ENCODE peak calls at places on chromosomes 7 and 10, in nine cellular contexts. S is HCT116; G is osteoblast; H is psoas muscle; I is CD8-positive, alpha-beta T cell; A is fibroblast of lung; N is mammary epithelial cell; D is right lobe of liver; P is DND-41. Q is an unnamed sample.

GRCh38 chr7:23067271-23067670 is 38.3 kb upstream of the KLHL7 start:
- DNase-seq in S (no peak), G (no peak), H (no peak), I (no peak), A (peak; percentile 71), N (no peak), D (no peak), P (no peak), Q (no peak)

GRCh38 chr10:110901954-110902819 is 16.8 kb downstream of the BBIP1 start:
- DNase-seq in S (peak; percentile 48), G (peak; percentile 81), H (no peak), I (no peak), A (peak; percentile 86), N (peak; percentile 85), D (no peak), P (no peak), Q (no peak)

GRCh38 chr7:4831723-4832495 is 29.9 kb downstream of the PAPOLB start:
- DNase-seq in S (no peak), G (no peak), H (no peak), I (no peak), A (no peak), N (no peak), D (no peak), P (no peak), Q (no peak)

GRCh38 chr10:112362833-112363232 is 11.1 kb upstream of the ACSL5 start:
- DNase-seq in S (no peak), G (no peak), H (peak; percentile 72), I (no peak), A (no peak), N (no peak), D (peak; percentile 86), P (no peak), Q (no peak)

GRCh38 chr10:106474891-106475290 is 689.6 kb downstream of the SORCS1 start:
- DNase-seq in S (no peak), G (no peak), H (no peak), I (no peak), A (no peak), N (peak; percentile 36), D (no peak), P (no peak), Q (no peak)

GRCh38 chr7:39921505-39922250 is 28.4 kb upstream of the CDK13 start:
- DNase-seq in S (no peak), G (no peak), H (no peak), I (no peak), A (no peak), N (no peak), D (no peak), P (no peak), Q (no peak)

GRCh38 chr10:97081621-97082235 is 104.0 kb downstream of the SLIT1 start:
- DNase-seq in S (peak; percentile 34), G (peak; percentile 86), H (peak; percentile 69), I (peak; percentile 51), A (peak; percentile 43), N (peak; percentile 37), D (no peak), P (peak; percentile 70), Q (peak; percentile 60)

GRCh38 chr10:3948843-3949242 is 163.8 kb upstream of the KLF6 start:
- DNase-seq in S (no peak), G (peak; percentile 30), H (no peak), I (peak; percentile 83), A (peak; percentile 89), N (peak; percentile 33), D (no peak), P (peak; percentile 92), Q (peak; percentile 72)

GRCh38 chr10:50861370-50861769 is 24.1 kb downstream of the A1CF start:
- DNase-seq in S (no peak), G (no peak), H (no peak), I (no peak), A (no peak), N (no peak), D (no peak), P (no peak), Q (no peak)

GRCh38 chr7:124764847-124765400 is 668 bp downstream of the GPR37 start:
- DNase-seq in S (no peak), G (peak; percentile 68), H (peak; percentile 58), I (no peak), A (no peak), N (peak; percentile 2), D (peak; percentile 70), P (no peak), Q (no peak)

GRCh38 chr10:80133221-80133620 is 691 bp downstream of the PLAC9 start:
- DNase-seq in S (no peak), G (peak; percentile 68), H (peak; percentile 80), I (no peak), A (no peak), N (no peak), D (no peak), P (no peak), Q (no peak)

GRCh38 chr10:80136134-80136571 is 3.6 kb downstream of the PLAC9 start:
- DNase-seq in S (no peak), G (peak; percentile 92), H (peak; percentile 95), I (no peak), A (peak; percentile 66), N (no peak), D (no peak), P (no peak), Q (no peak)

GRCh38 chr10:80132299-80133139 is at the start of gene PLAC9:
- DNase-seq in S (no peak), G (peak; percentile 88), H (peak; percentile 76), I (no peak), A (peak; percentile 37), N (no peak), D (no peak), P (no peak), Q (no peak)

GRCh38 chr10:80126876-80127275 is 5.7 kb upstream of the PLAC9 start:
- DNase-seq in S (no peak), G (peak; percentile 47), H (no peak), I (no peak), A (no peak), N (no peak), D (no peak), P (no peak), Q (no peak)

DNA sequence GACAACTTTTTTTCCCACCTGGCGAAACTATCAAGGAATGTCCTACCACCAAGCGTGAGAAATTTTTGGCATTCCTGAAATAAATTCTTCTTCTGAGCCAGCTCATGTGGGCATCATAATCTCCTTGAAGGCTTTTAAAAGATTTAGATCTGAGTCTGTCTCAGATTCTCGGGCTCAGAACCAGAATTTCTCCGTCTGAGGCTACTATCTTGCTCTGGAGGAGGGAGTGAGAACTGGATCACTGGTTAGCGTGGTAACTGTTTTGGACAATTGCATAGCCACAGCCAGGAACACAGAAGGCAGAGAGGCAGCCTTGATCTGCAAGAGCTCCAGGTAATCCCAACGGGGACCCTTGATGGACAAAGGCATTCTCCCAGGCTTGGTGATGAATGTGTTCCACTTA is 1.0 kb upstream of the PLAC9 start:
- DNase-seq in S (no peak), G (no peak), H (no peak), I (no peak), A (peak; percentile 32), N (no peak), D (no peak), P (no peak), Q (no peak)
- H3K4me3 ChIP-seq in S (no peak overlapping the region), G (no peak overlapping the region), H (no peak overlapping the region), I (no peak overlapping the region), A (no peak overlapping the region), N (no peak overlapping the region), D (no peak overlapping the region), P (no peak overlapping the region), Q (no peak overlapping the region)

GRCh38 chr7:18518555-18518954 is 23.0 kb downstream of the HDAC9 start:
- DNase-seq in S (no peak), G (no peak), H (no peak), I (no peak), A (no peak), N (no peak), D (no peak), P (no peak), Q (no peak)

GRCh38 chr7:18521945-18522566 is 26.5 kb downstream of the HDAC9 start:
- DNase-seq in S (no peak), G (no peak), H (no peak), I (no peak), A (peak; percentile 19), N (no peak), D (no peak), P (no peak), Q (no peak)

GRCh38 chr7:18521236-18521589 is 25.7 kb downstream of the HDAC9 start:
- DNase-seq in S (no peak), G (no peak), H (no peak), I (no peak), A (no peak), N (no peak), D (no peak), P (no peak), Q (no peak)

GRCh38 chr7:18524248-18524647 is 28.7 kb downstream of the HDAC9 start:
- DNase-seq in S (no peak), G (no peak), H (no peak), I (no peak), A (no peak), N (no peak), D (no peak), P (no peak), Q (no peak)

GRCh38 chr7:18520450-18521235 is 25.1 kb downstream of the HDAC9 start:
- DNase-seq in S (no peak), G (peak; percentile 52), H (peak; percentile 64), I (no peak), A (peak; percentile 77), N (peak; percentile 53), D (no peak), P (no peak), Q (no peak)
- H3K4me3 ChIP-seq in S (no peak overlapping the region), G (peak overlapping the region; percentile 6), H (peak overlapping the region; percentile 27), I (no peak overlapping the region), A (no peak overlapping the region), N (no peak overlapping the region), D (no peak overlapping the region), P (no peak overlapping the region), Q (no peak overlapping the region)

DNA sequence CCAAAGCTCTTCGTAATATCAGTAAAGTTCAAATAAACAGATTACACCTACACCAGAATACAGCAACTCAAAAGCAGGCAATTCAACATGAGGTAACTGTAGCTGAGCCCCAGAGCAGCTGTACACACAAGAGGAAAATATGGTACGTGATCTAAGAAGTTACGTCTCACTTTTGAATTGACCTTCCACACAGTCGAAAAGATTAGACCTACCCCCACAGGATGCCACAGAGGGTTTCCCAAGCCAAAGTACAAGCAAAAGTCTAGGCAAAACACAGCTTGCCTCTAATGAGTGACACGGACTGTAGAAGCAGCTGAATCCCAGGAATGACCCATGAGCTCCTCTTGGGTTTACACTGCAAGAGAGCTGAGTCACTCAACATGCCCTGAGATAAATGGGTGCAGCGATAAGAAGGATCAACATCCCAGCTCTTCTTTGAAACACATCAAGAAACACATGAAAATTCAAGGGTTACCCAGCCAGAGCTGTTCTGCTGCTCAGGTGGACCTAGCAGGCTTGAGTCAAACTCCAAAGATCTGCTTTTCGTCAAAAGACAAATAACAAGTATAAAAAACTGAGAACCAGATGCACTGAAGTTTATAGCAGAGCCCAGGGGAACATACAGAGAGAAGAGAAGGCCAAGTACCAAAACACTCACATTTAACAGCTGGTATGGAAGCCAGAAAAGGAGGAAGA is 9.7 kb downstream of the CREB3L2 start:
- DNase-seq in S (no peak), G (no peak), H (no peak), I (no peak), A (peak; percentile 96), N (no peak), D (no peak), P (no peak), Q (no peak)
- H3K4me3 ChIP-seq in S (no peak overlapping the region), G (peak overlapping the region; percentile 29), H (no peak overlapping the region), I (no peak overlapping the region), A (peak overlapping the region; percentile 30), N (no peak overlapping the region), D (no peak overlapping the region), P (no peak overlapping the region), Q (no peak overlapping the region)

DNA sequence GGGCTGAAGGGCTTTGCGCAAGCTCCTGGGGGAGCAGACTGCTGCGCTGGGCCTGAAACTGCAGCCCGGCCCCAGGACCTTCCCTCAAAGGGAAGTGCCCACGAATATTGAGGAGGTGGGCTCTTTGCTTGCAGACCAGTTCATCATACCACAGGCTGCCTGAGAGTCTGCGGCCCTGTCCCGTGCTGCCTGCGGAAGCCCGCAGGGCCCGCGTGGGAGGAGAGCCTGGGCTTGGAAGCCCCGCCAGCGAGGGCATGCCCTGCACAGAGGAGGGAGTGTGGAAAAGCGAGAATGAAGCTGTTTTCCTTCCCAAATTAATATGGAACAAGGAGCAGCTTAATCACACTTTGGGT is 83.6 kb upstream of the MKI67 start:
- DNase-seq in S (no peak), G (no peak), H (no peak), I (no peak), A (no peak), N (no peak), D (no peak), P (no peak), Q (no peak)
- H3K4me3 ChIP-seq in S (no peak overlapping the region), G (peak overlapping the region; percentile 56), H (peak overlapping the region; percentile 69), I (peak overlapping the region; percentile 61), A (peak overlapping the region; percentile 44), N (no peak overlapping the region), D (peak overlapping the region; percentile 55), P (no peak overlapping the region), Q (peak overlapping the region; percentile 66)

Q was measured in Jurkat, Clone E6-1.